ENCODE peak calls at places on chromosomes 3 and 15, in eight cellular contexts. D is Peyer's patch, M is cardiac muscle cell, G is MM.1S, N is dorsolateral prefrontal cortex, A is osteoblast, B is GM20000, X is fibroblast of pulmonary artery. Y is an unnamed sample.
A peak's percentile ranks its signal among the peaks of the same experiment; 100 is the strongest.

GRCh38 chr3:147656023-147656422 is 246.9 kb downstream of the ZIC1 start:
- DNase-seq in A (no peak), M (no peak), D (no peak), G (no peak), N (no peak), B (no peak), X (no peak), Y (no peak)

GRCh38 chr3:144341461-144341860 is 369.8 kb downstream of the DIPK2A start:
- DNase-seq in A (no peak), X (no peak), G (no peak), D (no peak), N (no peak), B (no peak), M (peak; percentile 2), Y (no peak)

GRCh38 chr15:70199601-70200000 is 101.9 kb upstream of the TLE3 start:
- DNase-seq in A (no peak), B (no peak), N (no peak), G (no peak), M (no peak), D (no peak), X (no peak), Y (no peak)

GRCh38 chr3:139935866-139936817 is 1.2 kb downstream of the CLSTN2 start:
- DNase-seq in G (no peak), D (peak; percentile 54), M (no peak), X (no peak), A (peak; percentile 86), N (no peak), B (no peak), Y (peak; percentile 35)

GRCh38 chr3:111668912-111669488 is 73.9 kb upstream of the ZBED2 start:
- DNase-seq in X (peak; percentile 76), B (peak; percentile 36), A (no peak), N (no peak), G (peak; percentile 58), M (peak; percentile 74), D (no peak), Y (peak; percentile 31)

GRCh38 chr3:35908366-35909232 is 269.3 kb downstream of the ARPP21 start:
- DNase-seq in N (peak; percentile 69), M (peak; percentile 88), D (no peak), B (peak; percentile 17), A (no peak), X (peak; percentile 90), G (peak; percentile 74), Y (peak; percentile 7)

GRCh38 chr15:40307421-40308165 is at the start of gene PLCB2:
- DNase-seq in D (peak; percentile 65), B (peak; percentile 78), M (no peak), A (no peak), N (no peak), X (no peak), G (no peak), Y (peak; percentile 83)

GRCh38 chr15:66196565-66196964 is 57.0 kb downstream of the MEGF11 start:
- DNase-seq in B (no peak), M (no peak), X (no peak), A (peak; percentile 50), D (no peak), N (no peak), G (no peak), Y (no peak)

GRCh38 chr15:59053482-59053881 is 51.5 kb upstream of the CCNB2 start:
- DNase-seq in X (no peak), N (no peak), A (no peak), D (no peak), B (no peak), G (no peak), M (no peak), Y (no peak)

GRCh38 chr3:38347421-38348200 is 1.0 kb downstream of the XYLB start:
- DNase-seq in G (no peak), D (peak; percentile 58), A (no peak), B (no peak), X (no peak), M (no peak), N (no peak), Y (no peak)

GRCh38 chr15:53837263-53837662 is 77.8 kb upstream of the WDR72 start:
- DNase-seq in A (no peak), D (no peak), B (no peak), N (no peak), M (no peak), G (peak; percentile 73), X (no peak), Y (no peak)

GRCh38 chr3:178169421-178169820 is 366.8 kb upstream of the KCNMB2 start:
- DNase-seq in N (no peak), M (peak; percentile 12), D (no peak), G (no peak), A (no peak), B (no peak), X (no peak), Y (no peak)

GRCh38 chr3:9349321-9350117 is 13.3 kb upstream of the THUMPD3 start:
- DNase-seq in A (peak; percentile 85), N (no peak), X (peak; percentile 70), G (no peak), B (no peak), D (no peak), M (peak; percentile 48), Y (no peak)

GRCh38 chr3:81255463-81255862 is 506.0 kb downstream of the GBE1 start:
- DNase-seq in N (no peak), A (no peak), G (no peak), B (no peak), M (no peak), D (no peak), X (no peak), Y (no peak)

GRCh38 chr3:177545964-177546363 is 348.7 kb upstream of the TBL1XR1 start:
- DNase-seq in N (no peak), G (no peak), A (no peak), M (no peak), X (no peak), D (no peak), B (no peak), Y (no peak)

GRCh38 chr15:98914626-98915025 is 93.0 kb downstream of the PGPEP1L start:
- DNase-seq in X (peak; percentile 73), G (no peak), D (no peak), M (peak; percentile 44), B (no peak), N (no peak), A (peak; percentile 94), Y (no peak)

GRCh38 chr15:98916826-98917225 is 90.8 kb downstream of the PGPEP1L start:
- DNase-seq in M (no peak), N (no peak), D (no peak), B (no peak), X (no peak), A (no peak), G (no peak), Y (no peak)

GRCh38 chr15:98923159-98923558 is 84.4 kb downstream of the PGPEP1L start:
- DNase-seq in A (no peak), N (no peak), G (no peak), D (no peak), B (no peak), M (no peak), X (no peak), Y (no peak)

GRCh38 chr15:98920091-98920880 is 87.3 kb downstream of the PGPEP1L start:
- DNase-seq in X (no peak), N (no peak), D (no peak), G (no peak), A (no peak), B (no peak), M (peak; percentile 33), Y (no peak)

GRCh38 chr15:98917417-98917816 is 90.2 kb downstream of the PGPEP1L start:
- DNase-seq in A (no peak), D (no peak), M (no peak), X (no peak), G (no peak), N (no peak), B (no peak), Y (no peak)
- TF ChIP-seq CTCF in A (no peak), D (no peak), M (no peak), X (no peak), G (no peak), N (no peak), B (no peak), Y (no peak)

GRCh38 chr15:51801391-51801835 is 28.0 kb upstream of the TMOD3 start:
- DNase-seq in G (no peak), D (no peak), A (no peak), M (peak; percentile 62), X (peak; percentile 40), B (peak; percentile 15), N (no peak), Y (peak; percentile 26)
- TF ChIP-seq CTCF in G (peak; percentile 51), D (peak; percentile 37), A (peak; percentile 77), M (peak; percentile 72), X (peak; percentile 68), B (peak; percentile 44), N (peak; percentile 54), Y (peak; percentile 44)

DNA sequence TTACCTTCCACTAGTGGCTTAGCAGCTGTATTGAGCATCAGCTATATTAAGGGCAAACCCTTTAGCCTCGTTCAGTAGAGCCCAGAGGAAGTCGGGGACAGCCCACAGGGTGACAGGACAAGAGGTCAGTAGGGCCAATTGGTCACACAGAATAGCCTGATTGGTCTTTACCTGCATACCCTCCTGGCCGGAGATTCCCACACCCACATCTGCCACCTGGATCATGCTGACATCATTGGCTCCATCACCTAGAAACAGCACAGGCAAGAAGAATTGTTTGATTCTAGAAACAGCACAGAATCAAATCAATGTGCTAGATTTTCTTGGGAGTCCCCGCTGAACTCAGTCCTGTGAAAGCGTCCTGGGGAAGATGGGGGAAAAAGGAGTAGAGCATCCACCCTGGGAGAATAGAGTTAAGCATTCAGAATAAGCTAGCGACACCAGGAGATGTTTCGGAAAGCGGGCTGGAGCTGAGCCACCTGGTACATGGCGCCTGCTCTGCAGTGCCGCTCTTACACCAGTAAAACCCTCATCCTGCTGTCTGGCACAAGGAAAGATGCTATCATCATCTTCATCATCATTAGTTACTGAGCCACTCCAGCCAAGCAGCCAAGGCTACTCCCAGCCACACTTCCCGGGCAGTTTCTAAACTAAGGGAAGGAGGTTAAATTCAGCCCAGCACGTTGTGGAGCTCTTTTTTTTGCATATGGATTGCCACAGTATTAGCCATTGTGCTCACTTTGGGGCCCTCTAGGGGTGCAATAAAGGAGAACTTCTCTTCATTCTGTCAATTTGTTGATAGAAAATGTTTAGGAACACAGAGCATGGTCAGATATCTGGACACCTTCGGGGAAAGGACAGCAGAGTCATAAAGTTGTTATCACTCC is 171.3 kb downstream of the ATP10A start:
- DNase-seq in D (peak; percentile 7), B (no peak), G (no peak), M (peak; percentile 43), X (peak; percentile 26), N (no peak), A (peak; percentile 57), Y (no peak)
- TF ChIP-seq CTCF in D (no peak), B (no peak), G (no peak), M (peak; percentile 41), X (peak; percentile 10), N (peak; percentile 49), A (peak; percentile 43), Y (no peak)

DNA sequence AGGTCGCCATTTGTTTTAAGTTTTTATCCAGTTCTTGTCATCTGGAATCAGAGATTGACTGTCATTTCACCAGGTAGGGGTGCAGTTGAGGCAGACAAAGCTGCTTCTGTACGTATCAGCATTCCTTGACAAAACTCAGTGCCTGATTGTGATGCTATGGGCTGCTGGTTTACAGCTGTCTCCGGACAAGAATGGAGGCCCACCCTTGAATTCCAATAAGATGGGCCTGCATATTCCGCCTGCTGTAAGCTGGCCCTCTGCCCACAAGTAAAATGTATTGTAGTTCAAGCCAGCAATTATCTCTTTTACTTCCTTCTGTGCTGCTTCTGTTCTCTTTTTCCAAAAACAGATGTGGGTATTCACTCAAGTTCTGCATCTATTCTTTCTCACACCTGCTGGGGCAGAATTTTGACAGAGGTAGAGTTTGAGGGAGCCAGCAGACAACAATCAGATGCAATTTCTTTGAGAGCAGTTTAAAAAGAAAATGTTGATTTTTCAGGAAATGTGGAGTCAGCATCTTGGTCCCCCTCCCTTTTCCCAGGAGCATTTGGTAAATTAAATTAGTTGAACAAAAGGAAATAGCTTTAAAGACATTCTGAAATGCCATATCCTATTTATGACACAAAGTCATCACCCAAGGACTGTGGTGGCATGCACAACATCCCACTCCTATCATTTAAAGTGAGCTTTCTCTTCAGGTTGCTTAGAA is 53.5 kb downstream of the IQCH start:
- DNase-seq in M (peak; percentile 17), B (no peak), D (no peak), X (peak; percentile 7), N (no peak), G (no peak), A (no peak), Y (no peak)
- TF ChIP-seq CTCF in M (no peak), B (no peak), D (no peak), X (no peak), N (no peak), G (no peak), A (no peak), Y (no peak)

Y was measured in GM13976.